ENCODE peak calls at places on chromosomes 4 and X, in five cellular contexts. W is HepG2, Y is GM12878, R is K562, I is upper lobe of left lung. J is an unnamed sample.

GRCh38 chr4:167903291-167903721 is 189.0 kb upstream of the ANXA10 start:
- ATAC-seq in W (no peak), Y (no peak), R (no peak), I (no peak), J (no peak)

GRCh38 chr4:10587697-10588096 is 96.9 kb downstream of the CLNK start:
- ATAC-seq in W (no peak), Y (no peak), R (no peak), I (no peak), J (no peak)

GRCh38 chr4:168852387-168852786 is 157.7 kb downstream of the CBR4 start:
- ATAC-seq in W (no peak), Y (no peak), R (no peak), I (no peak), J (no peak)

GRCh38 chrX:136273986-136274385 is 22.8 kb upstream of the MAP7D3 start:
- ATAC-seq in W (no peak), Y (no peak), R (no peak), I (no peak), J (no peak)

GRCh38 chrX:1516596-1517104 is 20.3 kb downstream of the P2RY8 start:
- ATAC-seq in W (no peak), Y (no peak), R (no peak), I (no peak), J (no peak)

GRCh38 chr4:79917246-79917645 is 155.8 kb downstream of the ANTXR2 start:
- ATAC-seq in W (peak; percentile 91), Y (peak; percentile 92), R (peak; percentile 97), I (no peak), J (no peak)

GRCh38 chrX:10033360-10034007 is 66.3 kb downstream of the CLDN34 start:
- ATAC-seq in W (no peak), Y (no peak), R (no peak), I (no peak), J (no peak)

GRCh38 chr4:158253350-158253980 is 43.2 kb downstream of the TMEM144 start:
- ATAC-seq in W (peak; percentile 88), Y (peak; percentile 89), R (peak; percentile 94), I (peak; percentile 62), J (peak; percentile 47)

GRCh38 chrX:32995427-32995826 is 215.9 kb downstream of the DMD start:
- ATAC-seq in W (no peak), Y (no peak), R (no peak), I (no peak), J (no peak)

GRCh38 chr4:125750827-125751466 is 436.2 kb downstream of the FAT4 start:
- ATAC-seq in W (peak; percentile 94), Y (no peak), R (no peak), I (no peak), J (peak; percentile 34)

GRCh38 chr4:113682730-113683129 is 78.8 kb downstream of the CAMK2D start:
- ATAC-seq in W (no peak), Y (no peak), R (no peak), I (no peak), J (no peak)

GRCh38 chr4:78565971-78566372 is 14.4 kb downstream of the ANXA3 start:
- ATAC-seq in W (peak; percentile 56), Y (no peak), R (no peak), I (no peak), J (peak; percentile 76)

GRCh38 chr4:42167709-42168108 is 15.3 kb upstream of the BEND4 start:
- ATAC-seq in W (no peak), Y (peak; percentile 99), R (no peak), I (no peak), J (no peak)

GRCh38 chrX:107602694-107603239 is 25.5 kb upstream of the PRPS1 start:
- ATAC-seq in W (peak; percentile 37), Y (no peak), R (peak; percentile 40), I (no peak), J (no peak)

GRCh38 chr4:48095441-48095840 is 38.6 kb downstream of the TXK start:
- ATAC-seq in W (no peak), Y (no peak), R (no peak), I (no peak), J (no peak)

GRCh38 chr4:5916229-5916628 is 23.3 kb upstream of the CRMP1 start:
- ATAC-seq in W (no peak), Y (no peak), R (no peak), I (no peak), J (no peak)

GRCh38 chr4:161003418-161004057 is 1160.3 kb downstream of the FSTL5 start:
- ATAC-seq in W (no peak), Y (no peak), R (no peak), I (no peak), J (no peak)

GRCh38 chr4:152689615-152690501 is 10.1 kb upstream of the TMEM154 start:
- ATAC-seq in W (no peak), Y (peak; percentile 46), R (no peak), I (no peak), J (no peak)

GRCh38 chr4:66923081-66923865 is 622.0 kb downstream of the CENPC start:
- ATAC-seq in W (no peak), Y (no peak), R (no peak), I (no peak), J (no peak)

GRCh38 chr4:178185517-178185916 is 743.3 kb upstream of the AGA start:
- ATAC-seq in W (no peak), Y (no peak), R (no peak), I (no peak), J (no peak)

GRCh38 chr4:55547461-55547770 is 707 bp upstream of the CLOCK start:
- ATAC-seq in W (no peak), Y (no peak), R (no peak), I (no peak), J (peak; percentile 10)

GRCh38 chr4:16858275-16858752 is 40.1 kb downstream of the LDB2 start:
- ATAC-seq in W (no peak), Y (no peak), R (no peak), I (peak; percentile 71), J (peak; percentile 67)

GRCh38 chr4:108031427-108032083 is 41.9 kb downstream of the HADH start:
- ATAC-seq in W (no peak), Y (no peak), R (no peak), I (no peak), J (no peak)

DNA sequence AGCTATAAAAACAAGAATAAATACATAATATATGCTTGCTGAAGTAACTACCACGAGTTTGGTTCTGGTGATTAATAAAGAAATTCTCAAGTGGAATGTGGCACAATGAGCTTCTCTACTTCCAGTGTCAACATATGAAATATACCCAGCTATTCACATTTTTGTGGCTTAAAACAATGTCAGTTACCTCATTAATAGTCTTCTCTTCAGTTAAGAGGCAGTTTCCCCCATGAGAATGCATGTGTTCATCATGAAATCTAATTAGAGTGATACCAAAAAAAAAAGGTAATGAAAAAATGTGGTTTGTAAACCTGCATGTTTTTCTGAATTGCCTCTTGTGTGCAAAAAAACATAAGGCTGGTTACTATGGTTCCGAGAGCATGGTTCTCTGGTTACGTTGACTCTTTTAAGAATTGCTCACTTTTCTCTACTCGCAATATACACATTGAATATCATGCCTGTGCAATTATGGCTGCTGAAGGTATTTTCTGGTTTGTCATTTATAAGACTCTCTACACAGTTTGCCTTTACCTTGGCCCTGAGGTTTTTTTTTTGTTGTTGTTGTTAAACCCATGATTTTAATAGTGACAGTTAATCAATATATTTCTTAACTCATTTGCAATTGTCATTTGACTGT is 108.2 kb downstream of the PCDH7 start:
- ATAC-seq in W (no peak), Y (no peak), R (no peak), I (no peak), J (no peak)
- TF ChIP-seq EP300 in W (no peak), Y (no peak), R (no peak), I (no peak), J (no peak)

GRCh38 chr4:87038837-87039715 is 104.3 kb downstream of the AFF1 start:
- ATAC-seq in W (peak; percentile 48), Y (peak; percentile 83), R (no peak), I (peak; percentile 64), J (peak; percentile 89)

GRCh38 chr4:87035881-87036509 is 101.2 kb downstream of the AFF1 start:
- ATAC-seq in W (no peak), Y (no peak), R (no peak), I (no peak), J (no peak)

GRCh38 chr4:87037921-87038320 is 103.1 kb downstream of the AFF1 start:
- ATAC-seq in W (no peak), Y (no peak), R (no peak), I (no peak), J (no peak)

GRCh38 chr4:87034527-87034926 is 99.7 kb downstream of the AFF1 start:
- ATAC-seq in W (no peak), Y (no peak), R (no peak), I (no peak), J (no peak)

DNA sequence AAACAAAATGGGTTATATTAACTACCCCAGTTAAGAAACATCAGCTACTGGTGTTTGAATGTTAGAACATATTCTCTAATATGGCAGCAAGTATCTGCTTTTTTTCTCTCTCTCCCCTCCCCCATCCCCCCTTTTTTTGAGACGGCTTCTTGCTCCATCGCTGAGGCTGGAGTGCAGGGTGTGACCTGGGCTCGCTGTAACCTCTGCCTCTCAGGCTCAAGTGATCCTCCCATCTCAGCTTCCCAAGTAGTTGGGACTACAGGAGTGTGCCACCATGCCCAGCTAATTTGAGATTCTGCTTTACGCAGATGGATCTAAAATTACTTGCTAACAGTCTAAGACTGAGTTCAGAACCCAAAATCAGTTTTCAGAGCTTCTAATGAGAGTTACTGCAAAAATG is 101.9 kb downstream of the AFF1 start:
- ATAC-seq in W (no peak), Y (no peak), R (peak; percentile 50), I (no peak), J (no peak)
- H3K4me1 ChIP-seq in W (peaks cover 27% of the 10 kb centered on the region), Y (peaks cover 55% of the 10 kb centered on the region), R (peaks cover 12% of the 10 kb centered on the region), I (peaks cover 71% of the 10 kb centered on the region), J (peaks cover 48% of the 10 kb centered on the region)

DNA sequence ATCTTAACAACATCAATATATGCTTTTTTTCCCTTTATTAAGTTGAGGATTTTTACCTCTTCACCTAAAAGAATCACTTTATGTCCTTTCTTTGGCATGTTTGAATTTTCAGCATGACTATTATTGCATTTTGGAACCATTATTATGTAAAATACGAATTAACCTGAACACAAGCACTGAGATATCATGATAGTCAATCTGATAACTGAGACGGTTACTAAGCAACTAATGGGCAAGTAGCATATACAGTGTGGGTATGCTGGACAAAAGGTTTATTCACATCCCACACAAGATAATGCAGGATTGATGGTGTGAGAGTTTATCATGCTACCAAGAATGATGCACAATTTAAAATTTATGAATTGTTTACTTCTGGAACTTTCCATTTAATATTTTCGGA is 24.6 kb upstream of the GLRA3 start:
- ATAC-seq in W (no peak), Y (no peak), R (no peak), I (no peak), J (no peak)
- H3K36me3 ChIP-seq in W (no peaks in the 10 kb centered on the region), Y (no peaks in the 10 kb centered on the region), R (no peaks in the 10 kb centered on the region), I (no peaks in the 10 kb centered on the region), J (no peaks in the 10 kb centered on the region)

DNA sequence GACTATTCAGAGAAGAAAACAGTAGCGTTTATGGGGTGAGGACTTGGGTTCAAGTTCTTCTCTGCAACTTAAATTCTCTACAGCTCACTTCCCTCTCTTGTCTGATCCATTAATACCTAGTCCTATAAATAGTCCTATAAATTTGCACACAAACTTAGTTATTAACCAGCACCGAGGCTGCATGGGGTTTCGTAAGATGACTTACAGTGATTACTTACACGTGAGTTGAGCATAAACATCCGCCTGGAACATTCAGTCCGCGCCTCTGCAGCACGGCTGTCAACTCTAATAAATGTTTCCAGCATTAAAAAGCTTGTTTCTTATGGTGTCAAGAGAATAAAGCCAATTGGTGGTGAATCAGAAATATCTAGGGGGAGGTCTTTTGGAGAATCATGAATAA is 103.0 kb upstream of the ENPP6 start:
- ATAC-seq in W (no peak), Y (no peak), R (no peak), I (no peak), J (peak; percentile 86)
- TF ChIP-seq EP300 in W (no peak), Y (no peak), R (no peak), I (no peak), J (peak; percentile 72)